ENCODE peak calls at places on chromosome 1, in five cellular contexts. A, D, E, T and X are unnamed samples.

GRCh38 chr1:22447581-22448215 is 4.0 kb upstream of the ZBTB40 start:
- DNase-seq in A (no peak), D (peak), E (no peak), T (no peak), X (no peak)

GRCh38 chr1:1623181-1623630 is 7.9 kb downstream of the MIB2 start:
- DNase-seq in A (no peak), D (no peak), E (no peak), T (peak), X (no peak)

GRCh38 chr1:241837901-241838300 is 10.1 kb upstream of the EXO1 start:
- DNase-seq in A (no peak), D (peak), E (no peak), T (no peak), X (no peak)

GRCh38 chr1:15390667-15391066 is 19.0 kb upstream of the EFHD2 start:
- DNase-seq in A (no peak), D (no peak), E (no peak), T (no peak), X (no peak)

GRCh38 chr1:41328011-41328615 is 33.1 kb upstream of the FOXO6 start:
- DNase-seq in A (no peak), D (no peak), E (no peak), T (no peak), X (no peak)

GRCh38 chr1:105632342-105633196 is 1423.9 kb upstream of the PRMT6 start:
- DNase-seq in A (no peak), D (no peak), E (no peak), T (no peak), X (no peak)

GRCh38 chr1:239896569-239896968 is 195.1 kb upstream of the FMN2 start:
- DNase-seq in A (no peak), D (no peak), E (no peak), T (no peak), X (no peak)

GRCh38 chr1:119510046-119510445 is 3.0 kb downstream of the HSD3B1 start:
- DNase-seq in A (no peak), D (no peak), E (no peak), T (no peak), X (no peak)

GRCh38 chr1:90504509-90504908 is 212.6 kb downstream of the BARHL2 start:
- DNase-seq in A (no peak), D (peak), E (no peak), T (no peak), X (no peak)

GRCh38 chr1:247211339-247211738 is 39.5 kb upstream of the ZNF124 start:
- DNase-seq in A (no peak), D (no peak), E (no peak), T (no peak), X (no peak)

GRCh38 chr1:182806015-182806678 is 16.6 kb downstream of the NPL start:
- DNase-seq in A (no peak), D (no peak), E (no peak), T (no peak), X (no peak)

GRCh38 chr1:99251308-99251707 is 13.0 kb upstream of the PLPPR4 start:
- DNase-seq in A (no peak), D (no peak), E (no peak), T (no peak), X (no peak)

GRCh38 chr1:75170981-75171380 is 36.8 kb downstream of the LHX8 start:
- DNase-seq in A (no peak), D (no peak), E (no peak), T (no peak), X (no peak)

GRCh38 chr1:200896571-200897187 is 2.0 kb downstream of the INAVA start:
- DNase-seq in A (no peak), D (peak), E (peak), T (no peak), X (no peak)

GRCh38 chr1:247105966-247106365 is 1.8 kb upstream of the ZNF669 start:
- DNase-seq in A (no peak), D (no peak), E (no peak), T (no peak), X (no peak)

GRCh38 chr1:218718216-218718615 is 373.1 kb downstream of the TGFB2 start:
- DNase-seq in A (no peak), D (no peak), E (no peak), T (no peak), X (no peak)

GRCh38 chr1:155127672-155128468 is at the start of gene EFNA1:
- DNase-seq in A (peak), D (peak), E (no peak), T (peak), X (peak)

GRCh38 chr1:1910651-1911389 is 4.2 kb upstream of the CALML6 start:
- DNase-seq in A (no peak), D (no peak), E (no peak), T (peak), X (peak)

GRCh38 chr1:180952657-180953013 is 39.9 kb downstream of the KIAA1614 start:
- DNase-seq in A (no peak), D (no peak), E (no peak), T (no peak), X (no peak)

GRCh38 chr1:152037920-152038658 is 1.3 kb upstream of the S100A11 start:
- DNase-seq in A (no peak), D (no peak), E (no peak), T (no peak), X (no peak)

GRCh38 chr1:43976045-43976444 is 1.3 kb downstream of the ATP6V0B start:
- DNase-seq in A (no peak), D (peak), E (no peak), T (no peak), X (no peak)

GRCh38 chr1:64060611-64061302 is 142.7 kb upstream of the UBE2U start:
- DNase-seq in A (no peak), D (no peak), E (no peak), T (no peak), X (no peak)

GRCh38 chr1:186272486-186272885 is 102.6 kb downstream of the TPR start:
- DNase-seq in A (no peak), D (peak), E (no peak), T (no peak), X (no peak)

GRCh38 chr1:97816927-97817326 is 103.9 kb downstream of the DPYD start:
- DNase-seq in A (no peak), D (no peak), E (no peak), T (no peak), X (no peak)

GRCh38 chr1:76746195-76746594 is 121.1 kb upstream of the ST6GALNAC5 start:
- DNase-seq in A (no peak), D (peak), E (no peak), T (no peak), X (no peak)

GRCh38 chr1:183989078-183989577 is 48.4 kb downstream of the COLGALT2 start:
- DNase-seq in A (no peak), D (peak), E (peak), T (peak), X (peak)

GRCh38 chr1:22553104-22553880 is 10.0 kb upstream of the EPHA8 start:
- DNase-seq in A (no peak), D (no peak), E (no peak), T (no peak), X (no peak)

GRCh38 chr1:117271129-117271528 is 60.4 kb upstream of the VTCN1 start:
- DNase-seq in A (no peak), D (no peak), E (no peak), T (no peak), X (no peak)